ENCODE peak calls at places on chromosomes 4 and X, in five cellular contexts. B is H9, A is cardiac muscle cell, K is hepatocyte, E is uterus. G is an unnamed sample.

GRCh38 chr4:30808266-30808665 is 88.1 kb downstream of the PCDH7 start:
- DNase-seq in B (no peak), A (no peak), K (no peak), E (no peak), G (no peak)

GRCh38 chr4:15754323-15754722 is 23.8 kb upstream of the CD38 start:
- DNase-seq in B (no peak), A (no peak), K (no peak), E (no peak), G (no peak)

GRCh38 chrX:20527458-20528099 is 260.9 kb upstream of the RPS6KA3 start:
- DNase-seq in B (no peak), A (peak), K (peak), E (no peak), G (no peak)

GRCh38 chr4:27398911-27399310 is 538.3 kb downstream of the STIM2 start:
- DNase-seq in B (no peak), A (no peak), K (no peak), E (no peak), G (no peak)

GRCh38 chr4:101291198-101291597 is 56.1 kb downstream of the PPP3CA start:
- DNase-seq in B (no peak), A (no peak), K (no peak), E (no peak), G (no peak)

GRCh38 chrX:107076158-107076557 is 42.5 kb downstream of the RBM41 start:
- DNase-seq in B (no peak), A (no peak), K (no peak), E (no peak), G (no peak)

GRCh38 chrX:68421651-68422050 is 11.6 kb downstream of the OPHN1 start:
- DNase-seq in B (no peak), A (no peak), K (no peak), E (no peak), G (no peak)

GRCh38 chr4:1871471-1872021 is 353 bp downstream of the NSD2 start:
- DNase-seq in B (peak), A (no peak), K (peak), E (peak), G (no peak)

GRCh38 chr4:89290727-89291126 is 16.9 kb downstream of the GPRIN3 start:
- DNase-seq in B (no peak), A (no peak), K (no peak), E (no peak), G (no peak)

GRCh38 chrX:18491601-18492000 is 66.2 kb downstream of the CDKL5 start:
- DNase-seq in B (no peak), A (no peak), K (no peak), E (no peak), G (no peak)

GRCh38 chr4:165464813-165465381 is 86.1 kb downstream of the CPE start:
- DNase-seq in B (no peak), A (peak), K (peak), E (no peak), G (no peak)

GRCh38 chr4:55356991-55357461 is 11.0 kb downstream of the SRD5A3 start:
- DNase-seq in B (no peak), A (no peak), K (peak), E (no peak), G (peak)
- H3K27ac ChIP-seq in B (no peak), A (no peak), K (no peak), E (peak), G (peak)

GRCh38 chr4:118296739-118297138 is 56.1 kb downstream of the PRSS12 start:
- DNase-seq in B (no peak), A (no peak), K (no peak), E (no peak), G (no peak)
- TF ChIP-seq CTCF in B (no peak), A (no peak), K (no peak), E (no peak), G (no peak)

GRCh38 chr4:179615704-179616103 is 2173.5 kb upstream of the AGA start:
- DNase-seq in B (no peak), A (no peak), K (no peak), E (no peak), G (no peak)
- H3K27ac ChIP-seq in B (no peak), A (no peak), K (no peak), E (no peak), G (no peak)

DNA sequence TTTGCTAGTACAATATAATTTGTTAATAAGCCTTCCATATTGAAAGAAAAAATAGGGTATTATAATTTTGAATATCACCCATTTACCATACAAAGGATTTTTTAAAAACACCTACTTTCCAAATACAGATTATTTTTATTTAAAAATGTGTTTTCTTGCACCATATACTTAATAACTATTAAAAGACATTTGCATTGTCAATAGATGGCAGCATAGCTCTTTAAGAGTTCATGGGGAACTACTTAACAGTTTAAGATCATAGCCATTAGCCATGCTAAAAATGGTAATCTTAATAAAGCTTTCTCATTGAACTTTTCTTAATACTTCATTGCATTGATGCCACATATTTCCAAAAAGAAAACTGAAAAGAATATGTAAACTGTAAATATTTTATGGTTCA is 1995.9 kb downstream of the C4orf33 start:
- DNase-seq in B (no peak), A (peak), K (peak), E (no peak), G (no peak)
- TF ChIP-seq CTCF in B (peak), A (peak), K (peak), E (no peak), G (no peak)